ENCODE peak calls at places on chromosomes 3 and 15, in six cellular contexts. I is stomach, P is prostate gland, Q is fibroblast of lung, Y is adrenal gland, Z is endothelial cell of umbilical vein. U is an unnamed sample.

GRCh38 chr3:27628029-27628750 is 93.9 kb downstream of the EOMES start:
- DNase-seq in Z (peak; percentile 50), P (no peak), I (no peak), Y (no peak), Q (peak; percentile 47), U (no peak)

GRCh38 chr3:55570361-55570760 is 83.3 kb upstream of the WNT5A start:
- DNase-seq in Y (no peak), Z (no peak), I (no peak), P (no peak), Q (no peak), U (no peak)

GRCh38 chr3:142809259-142809658 is 79.6 kb downstream of the PCOLCE2 start:
- DNase-seq in Z (no peak), P (no peak), Y (no peak), Q (no peak), I (no peak), U (no peak)

GRCh38 chr15:33737687-33738606 is 230.3 kb upstream of the CHRM5 start:
- DNase-seq in P (peak; percentile 25), Q (peak; percentile 28), Z (peak; percentile 49), I (peak; percentile 34), Y (peak; percentile 28), U (peak; percentile 34)

GRCh38 chr3:14235003-14235876 is 56.6 kb downstream of the LSM3 start:
- DNase-seq in Y (no peak), P (no peak), Z (no peak), Q (peak; percentile 53), I (peak; percentile 44), U (no peak)

GRCh38 chr15:67116742-67117141 is 51.3 kb downstream of the SMAD3 start:
- DNase-seq in Q (no peak), Y (no peak), I (no peak), Z (peak; percentile 76), P (no peak), U (no peak)

GRCh38 chr3:135908225-135908624 is 57.3 kb upstream of the PPP2R3A start:
- DNase-seq in P (peak; percentile 27), Q (no peak), Z (no peak), Y (no peak), I (no peak), U (no peak)

GRCh38 chr3:155065537-155065936 is 14.6 kb upstream of the MME start:
- DNase-seq in Q (peak; percentile 71), I (no peak), P (no peak), Z (peak; percentile 22), Y (no peak), U (no peak)

GRCh38 chr3:102124301-102125158 is 275.2 kb downstream of the NFKBIZ start:
- DNase-seq in Y (no peak), I (no peak), Q (peak; percentile 75), P (no peak), Z (no peak), U (no peak)

GRCh38 chr3:30691944-30692343 is 85.5 kb downstream of the TGFBR2 start:
- DNase-seq in Q (no peak), I (no peak), P (no peak), Y (no peak), Z (no peak), U (no peak)
- H3K4me1 ChIP-seq in Q (peaks cover 13% of the 10 kb centered on the region), I (peaks cover 44% of the 10 kb centered on the region), P (peaks cover 9% of the 10 kb centered on the region), Y (peaks cover 71% of the 10 kb centered on the region), Z (peaks cover 62% of the 10 kb centered on the region), U (peaks cover 57% of the 10 kb centered on the region)

GRCh38 chr3:182795383-182795782 is 2.1 kb downstream of the ATP11B start:
- DNase-seq in Z (no peak), Q (no peak), I (no peak), Y (no peak), P (peak; percentile 76), U (no peak)

GRCh38 chr3:182794806-182795369 is 1.6 kb downstream of the ATP11B start:
- DNase-seq in Q (peak; percentile 35), P (no peak), Y (no peak), I (no peak), Z (peak; percentile 39), U (no peak)

GRCh38 chr3:182794455-182794773 is 1.1 kb downstream of the ATP11B start:
- DNase-seq in Q (no peak), Y (no peak), P (no peak), Z (peak; percentile 64), I (no peak), U (no peak)

GRCh38 chr3:182793663-182794454 is 555 bp downstream of the ATP11B start:
- DNase-seq in I (peak; percentile 47), Z (peak; percentile 42), Q (peak; percentile 40), Y (peak; percentile 43), P (peak; percentile 40), U (peak; percentile 61)

DNA sequence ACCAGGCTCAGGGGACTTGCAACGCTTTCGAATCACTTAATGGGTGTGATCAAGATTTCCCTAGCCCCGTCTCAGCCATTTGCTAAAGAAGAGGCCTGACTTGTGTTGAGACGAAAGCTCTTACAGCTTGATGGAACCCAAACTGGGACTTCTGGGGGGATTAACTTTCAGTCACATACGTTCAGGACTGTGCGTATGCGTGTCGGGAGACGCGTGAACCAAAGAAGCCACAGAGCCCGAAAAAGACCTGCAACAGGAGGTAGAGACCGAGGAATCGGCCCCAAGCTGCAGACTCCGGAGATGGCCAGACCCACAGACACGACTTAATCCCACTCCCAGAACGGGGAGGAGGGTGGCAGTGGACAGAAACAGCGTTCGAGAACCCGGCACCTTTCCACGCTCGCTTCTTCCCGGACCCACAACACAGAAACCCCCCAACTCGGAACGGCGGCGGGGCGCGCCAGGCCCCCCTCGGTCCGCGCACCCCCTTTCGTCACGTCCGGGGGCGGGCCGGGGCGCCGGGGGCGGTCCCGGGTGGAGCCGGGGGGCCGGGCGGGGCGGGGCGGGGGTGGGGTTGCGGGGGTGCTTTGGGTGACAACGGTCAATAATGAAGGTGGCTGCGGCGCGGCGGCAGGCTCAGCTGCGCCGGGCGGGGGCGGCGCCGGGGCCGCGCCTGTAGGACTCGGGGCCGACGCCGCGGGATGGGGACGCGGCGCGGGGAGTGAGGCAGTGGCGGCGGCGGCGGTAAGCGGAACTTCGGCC is at the start of gene ATP11B:
- DNase-seq in Z (peak; percentile 79), I (peak; percentile 84), Y (peak; percentile 75), P (peak; percentile 79), Q (peak; percentile 55), U (peak; percentile 86)
- H3K4me3 ChIP-seq in Z (peak within 1 kb of the TSS; percentile 69), I (peak within 1 kb of the TSS; percentile 93), Y (peak within 1 kb of the TSS; percentile 70), P (peak within 1 kb of the TSS; percentile 96), Q (peak within 1 kb of the TSS; percentile 85), U (peak within 1 kb of the TSS; percentile 53)

DNA sequence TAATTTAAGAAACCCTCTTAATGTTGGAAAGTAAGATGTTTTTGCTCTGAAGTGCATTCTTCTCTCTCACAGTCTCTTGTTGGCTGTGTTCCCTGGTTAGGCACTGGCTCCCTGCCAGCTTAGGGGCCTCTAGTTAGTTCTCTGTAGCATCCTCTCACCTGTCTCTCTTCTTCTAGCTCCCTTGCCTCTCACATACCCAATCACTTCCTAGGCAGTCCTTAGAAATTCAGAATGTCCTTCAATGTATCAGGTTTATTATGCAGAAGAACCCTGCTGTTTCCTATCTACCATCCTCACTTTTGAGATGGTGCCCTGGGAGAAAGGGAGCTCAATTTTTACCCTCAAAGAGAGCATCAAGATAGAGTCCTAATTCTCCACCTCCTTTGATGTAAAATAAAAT is 36.2 kb upstream of the CPNE4 start:
- DNase-seq in Y (no peak), P (no peak), Q (no peak), I (peak; percentile 27), Z (no peak), U (peak; percentile 10)
- H3K4me1 ChIP-seq in Y (no peaks in the 10 kb centered on the region), P (no peaks in the 10 kb centered on the region), Q (no peaks in the 10 kb centered on the region), I (no peaks in the 10 kb centered on the region), Z (no peaks in the 10 kb centered on the region), U (no peaks in the 10 kb centered on the region)

DNA sequence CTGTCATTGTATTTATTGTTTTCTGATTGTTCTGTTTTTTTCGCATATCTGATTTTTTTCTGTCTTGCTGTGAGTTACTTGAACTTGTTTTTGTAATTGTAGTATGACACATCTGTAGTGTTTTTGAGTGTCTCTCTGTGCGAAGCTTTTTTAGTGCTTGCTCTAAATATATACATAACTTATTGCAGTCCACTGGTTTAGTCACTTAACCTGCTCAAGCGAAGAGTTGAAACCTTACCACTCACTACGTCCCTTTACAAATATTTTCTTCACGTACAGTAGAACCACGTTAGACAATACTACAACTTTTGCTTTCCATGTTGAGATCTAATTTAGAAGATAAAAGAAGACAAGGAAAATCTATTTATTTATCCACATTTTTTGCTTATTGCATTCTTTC is 713.0 kb upstream of the GRM7 start:
- DNase-seq in Y (no peak), Z (no peak), Q (no peak), P (no peak), I (no peak), U (no peak)
- H3K4me3 ChIP-seq in Y (no peak overlapping the region), Z (no peak overlapping the region), Q (no peak overlapping the region), P (no peak overlapping the region), I (no peak overlapping the region), U (no peak overlapping the region)